ENCODE peak calls at places on chromosomes 11 and 22, in four cellular contexts. One of them, this sample, is unnamed.

GRCh38 chr11:30821438-30821965 is 235.3 kb upstream of the MPPED2 start:
- DNase-seq in activated effector memory CD4-positive, alpha-beta T cell treated with anti-CD3 and anti-CD28 coated beads, Interleukin-2, amount 50 U/mL, for 16 hours: no peak
- DNase-seq in non-pigmented ciliary epithelial cell: no peak
- DNase-seq in T1000: no peak
- DNase-seq in this sample: no peak

GRCh38 chr22:46070722-46071450 is 79.4 kb upstream of the PPARA start:
- DNase-seq in T1000: no peak
- DNase-seq in non-pigmented ciliary epithelial cell: no peak
- DNase-seq in activated effector memory CD4-positive, alpha-beta T cell treated with anti-CD3 and anti-CD28 coated beads, Interleukin-2, amount 50 U/mL, for 16 hours: peak; percentile 79
- DNase-seq in this sample: peak; percentile 33

GRCh38 chr22:18955696-18956095 is 19.6 kb upstream of the PRODH start:
- DNase-seq in activated effector memory CD4-positive, alpha-beta T cell treated with anti-CD3 and anti-CD28 coated beads, Interleukin-2, amount 50 U/mL, for 16 hours: no peak
- DNase-seq in non-pigmented ciliary epithelial cell: no peak
- DNase-seq in T1000: no peak
- DNase-seq in this sample: no peak

GRCh38 chr11:69497221-69497787 is 15.8 kb downstream of the LINC01488 start:
- DNase-seq in T1000: peak; percentile 88
- DNase-seq in non-pigmented ciliary epithelial cell: peak; percentile 84
- DNase-seq in activated effector memory CD4-positive, alpha-beta T cell treated with anti-CD3 and anti-CD28 coated beads, Interleukin-2, amount 50 U/mL, for 16 hours: no peak
- DNase-seq in this sample: peak; percentile 10

GRCh38 chr11:44595006-44595405 is 29.5 kb downstream of the CD82 start:
- DNase-seq in non-pigmented ciliary epithelial cell: no peak
- DNase-seq in T1000: no peak
- DNase-seq in activated effector memory CD4-positive, alpha-beta T cell treated with anti-CD3 and anti-CD28 coated beads, Interleukin-2, amount 50 U/mL, for 16 hours: no peak
- DNase-seq in this sample: no peak

GRCh38 chr22:43926349-43926710 is 2.7 kb downstream of the PNPLA3 start:
- DNase-seq in activated effector memory CD4-positive, alpha-beta T cell treated with anti-CD3 and anti-CD28 coated beads, Interleukin-2, amount 50 U/mL, for 16 hours: no peak
- DNase-seq in T1000: no peak
- DNase-seq in non-pigmented ciliary epithelial cell: no peak
- DNase-seq in this sample: no peak

GRCh38 chr11:130097285-130097684 is 27.6 kb downstream of the APLP2 start:
- DNase-seq in T1000: no peak
- DNase-seq in activated effector memory CD4-positive, alpha-beta T cell treated with anti-CD3 and anti-CD28 coated beads, Interleukin-2, amount 50 U/mL, for 16 hours: no peak
- DNase-seq in non-pigmented ciliary epithelial cell: no peak
- DNase-seq in this sample: no peak

GRCh38 chr11:130068986-130069683 is 559 bp upstream of the APLP2 start:
- DNase-seq in non-pigmented ciliary epithelial cell: no peak
- DNase-seq in activated effector memory CD4-positive, alpha-beta T cell treated with anti-CD3 and anti-CD28 coated beads, Interleukin-2, amount 50 U/mL, for 16 hours: no peak
- DNase-seq in T1000: peak; percentile 79
- DNase-seq in this sample: no peak

GRCh38 chr22:35313311-35314121 is 13.8 kb downstream of the TOM1 start:
- DNase-seq in activated effector memory CD4-positive, alpha-beta T cell treated with anti-CD3 and anti-CD28 coated beads, Interleukin-2, amount 50 U/mL, for 16 hours: peak; percentile 62
- DNase-seq in T1000: peak; percentile 54
- DNase-seq in non-pigmented ciliary epithelial cell: peak; percentile 68
- DNase-seq in this sample: no peak

GRCh38 chr11:66281776-66282467 is 3.9 kb downstream of the CNIH2 start:
- DNase-seq in T1000: no peak
- DNase-seq in non-pigmented ciliary epithelial cell: no peak
- DNase-seq in activated effector memory CD4-positive, alpha-beta T cell treated with anti-CD3 and anti-CD28 coated beads, Interleukin-2, amount 50 U/mL, for 16 hours: peak; percentile 60
- DNase-seq in this sample: no peak

GRCh38 chr11:93945596-93945995 is 75.6 kb upstream of the HEPHL1 start:
- DNase-seq in non-pigmented ciliary epithelial cell: no peak
- DNase-seq in T1000: no peak
- DNase-seq in activated effector memory CD4-positive, alpha-beta T cell treated with anti-CD3 and anti-CD28 coated beads, Interleukin-2, amount 50 U/mL, for 16 hours: no peak
- DNase-seq in this sample: no peak

GRCh38 chr11:130527648-130528300 is 79.3 kb downstream of the ADAMTS15 start:
- DNase-seq in non-pigmented ciliary epithelial cell: no peak
- DNase-seq in activated effector memory CD4-positive, alpha-beta T cell treated with anti-CD3 and anti-CD28 coated beads, Interleukin-2, amount 50 U/mL, for 16 hours: no peak
- DNase-seq in T1000: no peak
- DNase-seq in this sample: no peak

GRCh38 chr11:93017821-93018690 is 48.6 kb downstream of the MTNR1B start:
- DNase-seq in non-pigmented ciliary epithelial cell: no peak
- DNase-seq in T1000: no peak
- DNase-seq in activated effector memory CD4-positive, alpha-beta T cell treated with anti-CD3 and anti-CD28 coated beads, Interleukin-2, amount 50 U/mL, for 16 hours: no peak
- DNase-seq in this sample: no peak

GRCh38 chr11:116866774-116867455 is 29.5 kb upstream of the APOA1 start:
- DNase-seq in activated effector memory CD4-positive, alpha-beta T cell treated with anti-CD3 and anti-CD28 coated beads, Interleukin-2, amount 50 U/mL, for 16 hours: no peak
- DNase-seq in non-pigmented ciliary epithelial cell: no peak
- DNase-seq in T1000: no peak
- DNase-seq in this sample: no peak

GRCh38 chr11:127252321-127252720 is 251.8 kb upstream of the KIRREL3 start:
- DNase-seq in activated effector memory CD4-positive, alpha-beta T cell treated with anti-CD3 and anti-CD28 coated beads, Interleukin-2, amount 50 U/mL, for 16 hours: no peak
- DNase-seq in non-pigmented ciliary epithelial cell: no peak
- DNase-seq in T1000: no peak
- DNase-seq in this sample: no peak

GRCh38 chr22:39598017-39598965 is 27.7 kb downstream of the CACNA1I start:
- DNase-seq in non-pigmented ciliary epithelial cell: no peak
- DNase-seq in T1000: no peak
- DNase-seq in activated effector memory CD4-positive, alpha-beta T cell treated with anti-CD3 and anti-CD28 coated beads, Interleukin-2, amount 50 U/mL, for 16 hours: peak; percentile 88
- DNase-seq in this sample: peak; percentile 94

GRCh38 chr11:117096140-117096972 is 1.9 kb downstream of the SIK3 start:
- DNase-seq in activated effector memory CD4-positive, alpha-beta T cell treated with anti-CD3 and anti-CD28 coated beads, Interleukin-2, amount 50 U/mL, for 16 hours: peak; percentile 75
- DNase-seq in T1000: no peak
- DNase-seq in non-pigmented ciliary epithelial cell: no peak
- DNase-seq in this sample: peak; percentile 61

GRCh38 chr22:20056696-20057386 is 23.2 kb upstream of the DGCR8 start:
- DNase-seq in non-pigmented ciliary epithelial cell: no peak
- DNase-seq in T1000: no peak
- DNase-seq in activated effector memory CD4-positive, alpha-beta T cell treated with anti-CD3 and anti-CD28 coated beads, Interleukin-2, amount 50 U/mL, for 16 hours: no peak
- DNase-seq in this sample: no peak

GRCh38 chr22:49566141-49566541 is 261.5 kb downstream of the BRD1 start:
- DNase-seq in T1000: no peak
- DNase-seq in non-pigmented ciliary epithelial cell: no peak
- DNase-seq in activated effector memory CD4-positive, alpha-beta T cell treated with anti-CD3 and anti-CD28 coated beads, Interleukin-2, amount 50 U/mL, for 16 hours: peak; percentile 42
- DNase-seq in this sample: peak; percentile 1

GRCh38 chr11:69462106-69463045 is 19.1 kb upstream of the LINC01488 start:
- DNase-seq in T1000: no peak
- DNase-seq in non-pigmented ciliary epithelial cell: no peak
- DNase-seq in activated effector memory CD4-positive, alpha-beta T cell treated with anti-CD3 and anti-CD28 coated beads, Interleukin-2, amount 50 U/mL, for 16 hours: no peak
- DNase-seq in this sample: no peak

GRCh38 chr11:109939176-109939810 is 153.9 kb upstream of the ZC3H12C start:
- DNase-seq in T1000: no peak
- DNase-seq in non-pigmented ciliary epithelial cell: peak; percentile 74
- DNase-seq in activated effector memory CD4-positive, alpha-beta T cell treated with anti-CD3 and anti-CD28 coated beads, Interleukin-2, amount 50 U/mL, for 16 hours: no peak
- DNase-seq in this sample: peak; percentile 62

GRCh38 chr11:63918576-63919171 is 1.7 kb upstream of the RCOR2 start:
- DNase-seq in T1000: no peak
- DNase-seq in activated effector memory CD4-positive, alpha-beta T cell treated with anti-CD3 and anti-CD28 coated beads, Interleukin-2, amount 50 U/mL, for 16 hours: no peak
- DNase-seq in non-pigmented ciliary epithelial cell: no peak
- DNase-seq in this sample: peak; percentile 67

GRCh38 chr11:68025047-68025446 is 5.4 kb upstream of the NDUFS8 start:
- DNase-seq in non-pigmented ciliary epithelial cell: no peak
- DNase-seq in T1000: no peak
- DNase-seq in activated effector memory CD4-positive, alpha-beta T cell treated with anti-CD3 and anti-CD28 coated beads, Interleukin-2, amount 50 U/mL, for 16 hours: no peak
- DNase-seq in this sample: no peak

GRCh38 chr11:78564889-78565467 is 9.7 kb downstream of the NARS2 start:
- DNase-seq in T1000: no peak
- DNase-seq in non-pigmented ciliary epithelial cell: no peak
- DNase-seq in activated effector memory CD4-positive, alpha-beta T cell treated with anti-CD3 and anti-CD28 coated beads, Interleukin-2, amount 50 U/mL, for 16 hours: no peak
- DNase-seq in this sample: no peak

GRCh38 chr11:35286156-35286555 is 133.2 kb downstream of the SLC1A2 start:
- DNase-seq in T1000: no peak
- DNase-seq in non-pigmented ciliary epithelial cell: no peak
- DNase-seq in activated effector memory CD4-positive, alpha-beta T cell treated with anti-CD3 and anti-CD28 coated beads, Interleukin-2, amount 50 U/mL, for 16 hours: no peak
- DNase-seq in this sample: no peak

GRCh38 chr11:88175004-88175706 is at the start of gene RAB38:
- DNase-seq in T1000: no peak
- DNase-seq in activated effector memory CD4-positive, alpha-beta T cell treated with anti-CD3 and anti-CD28 coated beads, Interleukin-2, amount 50 U/mL, for 16 hours: peak; percentile 62
- DNase-seq in non-pigmented ciliary epithelial cell: no peak
- DNase-seq in this sample: peak; percentile 45

GRCh38 chr11:87437133-87437843 is 399.6 kb downstream of the TMEM135 start:
- DNase-seq in activated effector memory CD4-positive, alpha-beta T cell treated with anti-CD3 and anti-CD28 coated beads, Interleukin-2, amount 50 U/mL, for 16 hours: no peak
- DNase-seq in T1000: no peak
- DNase-seq in non-pigmented ciliary epithelial cell: no peak
- DNase-seq in this sample: no peak

GRCh38 chr11:70751142-70751734 is 352.9 kb downstream of the CTTN start:
- DNase-seq in activated effector memory CD4-positive, alpha-beta T cell treated with anti-CD3 and anti-CD28 coated beads, Interleukin-2, amount 50 U/mL, for 16 hours: no peak
- DNase-seq in non-pigmented ciliary epithelial cell: no peak
- DNase-seq in T1000: no peak
- DNase-seq in this sample: no peak

GRCh38 chr22:22520020-22520656 is at the start of gene ZNF280A:
- DNase-seq in non-pigmented ciliary epithelial cell: no peak
- DNase-seq in activated effector memory CD4-positive, alpha-beta T cell treated with anti-CD3 and anti-CD28 coated beads, Interleukin-2, amount 50 U/mL, for 16 hours: no peak
- DNase-seq in T1000: no peak
- DNase-seq in this sample: no peak

GRCh38 chr11:130478881-130479280 is 30.4 kb downstream of the ADAMTS15 start:
- DNase-seq in activated effector memory CD4-positive, alpha-beta T cell treated with anti-CD3 and anti-CD28 coated beads, Interleukin-2, amount 50 U/mL, for 16 hours: no peak
- DNase-seq in T1000: no peak
- DNase-seq in non-pigmented ciliary epithelial cell: no peak
- DNase-seq in this sample: no peak

GRCh38 chr22:45802074-45802473 is 130.4 kb downstream of the ATXN10 start:
- DNase-seq in non-pigmented ciliary epithelial cell: no peak
- DNase-seq in T1000: no peak
- DNase-seq in activated effector memory CD4-positive, alpha-beta T cell treated with anti-CD3 and anti-CD28 coated beads, Interleukin-2, amount 50 U/mL, for 16 hours: no peak
- DNase-seq in this sample: no peak

GRCh38 chr11:67675058-67675747 is 780 bp upstream of the ALDH3B2 start:
- DNase-seq in T1000: no peak
- DNase-seq in non-pigmented ciliary epithelial cell: no peak
- DNase-seq in activated effector memory CD4-positive, alpha-beta T cell treated with anti-CD3 and anti-CD28 coated beads, Interleukin-2, amount 50 U/mL, for 16 hours: no peak
- DNase-seq in this sample: no peak

GRCh38 chr11:26227311-26227710 is 104.6 kb upstream of the ANO3 start:
- DNase-seq in non-pigmented ciliary epithelial cell: peak; percentile 70
- DNase-seq in T1000: no peak
- DNase-seq in activated effector memory CD4-positive, alpha-beta T cell treated with anti-CD3 and anti-CD28 coated beads, Interleukin-2, amount 50 U/mL, for 16 hours: no peak
- DNase-seq in this sample: no peak

GRCh38 chr22:25448435-25449051 is 115.9 kb upstream of the GRK3 start:
- DNase-seq in non-pigmented ciliary epithelial cell: no peak
- DNase-seq in activated effector memory CD4-positive, alpha-beta T cell treated with anti-CD3 and anti-CD28 coated beads, Interleukin-2, amount 50 U/mL, for 16 hours: peak; percentile 66
- DNase-seq in T1000: no peak
- DNase-seq in this sample: peak; percentile 17

GRCh38 chr11:11383995-11384394 is 30.9 kb upstream of the CSNK2A3 start:
- DNase-seq in T1000: no peak
- DNase-seq in activated effector memory CD4-positive, alpha-beta T cell treated with anti-CD3 and anti-CD28 coated beads, Interleukin-2, amount 50 U/mL, for 16 hours: no peak
- DNase-seq in non-pigmented ciliary epithelial cell: no peak
- DNase-seq in this sample: no peak